ENCODE peak calls at places on chromosomes 4 and X, in four cellular contexts. B, V, D and G are unnamed samples.

GRCh38 chr4:36771411-36772153 is 473.0 kb upstream of the NWD2 start:
- DNase-seq in V (no peak), B (no peak), D (no peak), G (no peak)

GRCh38 chrX:43880439-43880838 is 1.8 kb downstream of the MAOB start:
- DNase-seq in B (no peak), D (no peak), V (no peak), G (no peak)

GRCh38 chr4:519203-519651 is 20.2 kb downstream of the PIGG start:
- DNase-seq in D (no peak), V (no peak), B (no peak), G (no peak)

GRCh38 chr4:162116085-162116784 is 47.6 kb downstream of the FSTL5 start:
- DNase-seq in V (no peak), B (no peak), D (no peak), G (no peak)

GRCh38 chr4:22434895-22435294 is 81.0 kb downstream of the ADGRA3 start:
- DNase-seq in V (peak; percentile 32), D (no peak), B (no peak), G (peak; percentile 59)

GRCh38 chr4:3376266-3376665 is 65.5 kb upstream of the HGFAC start:
- DNase-seq in V (no peak), B (no peak), D (no peak), G (no peak)

GRCh38 chrX:137166591-137166990 is 132.8 kb upstream of the GPR101 start:
- DNase-seq in V (peak; percentile 16), D (no peak), B (no peak), G (no peak)

GRCh38 chr4:168656055-168656660 is 159.3 kb downstream of the PALLD start:
- DNase-seq in V (no peak), B (no peak), D (no peak), G (no peak)

GRCh38 chrX:48890296-48890925 is 7.2 kb downstream of the TIMM17B start:
- DNase-seq in V (no peak), B (no peak), D (no peak), G (peak; percentile 12)

GRCh38 chr4:38603652-38604051 is 60.3 kb upstream of the KLF3 start:
- DNase-seq in D (no peak), V (no peak), B (no peak), G (no peak)

GRCh38 chr4:163269874-163270273 is 62.5 kb downstream of the NPY1R start:
- DNase-seq in V (no peak), D (no peak), B (no peak), G (no peak)

GRCh38 chr4:52588097-52588496 is 71.0 kb downstream of the USP46 start:
- DNase-seq in B (no peak), D (no peak), V (peak; percentile 53), G (peak; percentile 40)

GRCh38 chr4:5956285-5957021 is 61.8 kb downstream of the C4orf50 start:
- DNase-seq in V (no peak), B (no peak), D (no peak), G (no peak)

GRCh38 chr4:109962401-109962800 is 49.7 kb downstream of the EGF start:
- DNase-seq in V (no peak), B (no peak), D (no peak), G (no peak)

GRCh38 chr4:15756361-15756861 is 21.7 kb upstream of the CD38 start:
- DNase-seq in B (peak; percentile 56), V (peak; percentile 21), D (peak; percentile 68), G (no peak)

GRCh38 chrX:138930546-138930945 is 219.0 kb upstream of the FGF13 start:
- DNase-seq in B (no peak), D (no peak), V (no peak), G (no peak)

GRCh38 chrX:115330498-115331138 is 41.1 kb downstream of the LUZP4 start:
- DNase-seq in D (no peak), B (no peak), V (peak; percentile 80), G (peak; percentile 70)

GRCh38 chr4:99058228-99058627 is 30.4 kb downstream of the ADH5 start:
- DNase-seq in D (no peak), B (no peak), V (no peak), G (no peak)

GRCh38 chrX:6244666-6245065 is 16.0 kb upstream of the NLGN4X start:
- DNase-seq in D (no peak), V (no peak), B (no peak), G (no peak)

GRCh38 chrX:119237526-119238035 is 1.5 kb downstream of the PGRMC1 start:
- DNase-seq in B (no peak), D (no peak), V (no peak), G (no peak)

GRCh38 chrX:71178908-71179307 is 34.3 kb downstream of the NLGN3 start:
- DNase-seq in B (peak; percentile 23), D (peak; percentile 25), V (peak; percentile 67), G (peak; percentile 84)

GRCh38 chr4:178577933-178578332 is 1135.7 kb upstream of the AGA start:
- DNase-seq in V (peak; percentile 7), D (no peak), B (no peak), G (no peak)

GRCh38 chr4:68316193-68316969 is 33.5 kb downstream of the YTHDC1 start:
- DNase-seq in B (no peak), D (no peak), V (no peak), G (no peak)

GRCh38 chrX:26373829-26374228 is 157.9 kb downstream of the MAGEB5 start:
- DNase-seq in V (no peak), D (no peak), B (no peak), G (no peak)

GRCh38 chr4:8920289-8920965 is 48.8 kb upstream of the HMX1 start:
- DNase-seq in D (no peak), B (no peak), V (peak; percentile 2), G (no peak)

GRCh38 chr4:17726911-17727310 is 54.5 kb downstream of the FAM184B start:
- DNase-seq in B (no peak), V (no peak), D (no peak), G (no peak)

GRCh38 chr4:83490876-83491450 is 6.1 kb upstream of the ABRAXAS1 start:
- DNase-seq in V (peak; percentile 26), B (peak; percentile 14), D (no peak), G (no peak)

GRCh38 chrX:143664302-143664701 is 28.4 kb upstream of the SLITRK4 start:
- DNase-seq in B (no peak), V (no peak), D (no peak), G (peak; percentile 8)

GRCh38 chr4:8345946-8346814 is 76.6 kb downstream of the HTRA3 start:
- DNase-seq in D (no peak), B (no peak), V (no peak), G (no peak)

GRCh38 chr4:11073621-11074051 is 355.1 kb downstream of the HS3ST1 start:
- DNase-seq in B (no peak), V (no peak), D (no peak), G (peak; percentile 27)

GRCh38 chr4:143482753-143483362 is 30.6 kb upstream of the SMARCA5 start:
- DNase-seq in V (peak; percentile 36), B (no peak), D (no peak), G (peak; percentile 75)

GRCh38 chrX:7133036-7133412 is 14.5 kb upstream of the STS start:
- DNase-seq in D (no peak), B (no peak), V (no peak), G (no peak)

GRCh38 chr4:123350191-123350544 is 46.4 kb upstream of the SPRY1 start:
- DNase-seq in V (no peak), B (no peak), D (no peak), G (no peak)

GRCh38 chrX:115896362-115896761 is 274.2 kb upstream of the AGTR2 start:
- DNase-seq in V (no peak), B (no peak), D (no peak), G (no peak)

GRCh38 chrX:12721042-12721441 is 70.2 kb upstream of the PRPS2 start:
- DNase-seq in B (no peak), D (no peak), V (peak; percentile 11), G (no peak)

GRCh38 chr4:22688236-22688635 is 4.5 kb upstream of the GBA3 start:
- DNase-seq in V (no peak), B (no peak), D (no peak), G (no peak)

GRCh38 chrX:42220083-42220482 is 296.7 kb upstream of the CASK start:
- DNase-seq in D (no peak), B (no peak), V (no peak), G (no peak)